ENCODE peak calls at places on chromosome X, in nine cellular contexts. One of them, this sample, is unnamed.
A peak's percentile ranks its signal among the peaks of the same experiment; 100 is the strongest.

GRCh38 chrX:109872021-109872730 is 130.7 kb upstream of the TMEM164 start:
- DNase-seq in activated naive CD8-positive, alpha-beta T cell treated with anti-CD3 and anti-CD28 coated beads for 36 hours: no peak
- DNase-seq in mucosa of descending colon: no peak
- DNase-seq in tibial nerve: no peak
- DNase-seq in activated T-helper 1 cell treated with Interleukin-2 at 50 U/mL for 16 hours: no peak
- DNase-seq in iPS-NIHi11: no peak
- DNase-seq in HFF-Myc: no peak
- DNase-seq in HL-60: no peak
- DNase-seq in gastrocnemius medialis: no peak
- DNase-seq in this sample: no peak

GRCh38 chrX:110045988-110046387 is 43.1 kb downstream of the TMEM164 start:
- DNase-seq in activated naive CD8-positive, alpha-beta T cell treated with anti-CD3 and anti-CD28 coated beads for 36 hours: no peak
- DNase-seq in mucosa of descending colon: no peak
- DNase-seq in tibial nerve: no peak
- DNase-seq in activated T-helper 1 cell treated with Interleukin-2 at 50 U/mL for 16 hours: no peak
- DNase-seq in iPS-NIHi11: no peak
- DNase-seq in HFF-Myc: no peak
- DNase-seq in HL-60: no peak
- DNase-seq in gastrocnemius medialis: no peak
- DNase-seq in this sample: no peak

GRCh38 chrX:37349131-37350033 is at the start of gene PRRG1:
- DNase-seq in activated naive CD8-positive, alpha-beta T cell treated with anti-CD3 and anti-CD28 coated beads for 36 hours: no peak
- DNase-seq in mucosa of descending colon: peak; percentile 72
- DNase-seq in tibial nerve: peak; percentile 43
- DNase-seq in activated T-helper 1 cell treated with Interleukin-2 at 50 U/mL for 16 hours: no peak
- DNase-seq in iPS-NIHi11: peak; percentile 72
- DNase-seq in HFF-Myc: no peak
- DNase-seq in HL-60: peak; percentile 36
- DNase-seq in gastrocnemius medialis: peak; percentile 65
- DNase-seq in this sample: no peak

GRCh38 chrX:57772637-57773036 is 92.6 kb upstream of the NLRP2B start:
- DNase-seq in activated naive CD8-positive, alpha-beta T cell treated with anti-CD3 and anti-CD28 coated beads for 36 hours: no peak
- DNase-seq in mucosa of descending colon: no peak
- DNase-seq in tibial nerve: no peak
- DNase-seq in activated T-helper 1 cell treated with Interleukin-2 at 50 U/mL for 16 hours: no peak
- DNase-seq in iPS-NIHi11: no peak
- DNase-seq in HFF-Myc: no peak
- DNase-seq in HL-60: no peak
- DNase-seq in gastrocnemius medialis: no peak
- DNase-seq in this sample: no peak

GRCh38 chrX:27008486-27008885 is 454.7 kb downstream of the PPP4R3C start:
- DNase-seq in activated naive CD8-positive, alpha-beta T cell treated with anti-CD3 and anti-CD28 coated beads for 36 hours: no peak
- DNase-seq in mucosa of descending colon: no peak
- DNase-seq in tibial nerve: no peak
- DNase-seq in activated T-helper 1 cell treated with Interleukin-2 at 50 U/mL for 16 hours: no peak
- DNase-seq in iPS-NIHi11: no peak
- DNase-seq in HFF-Myc: no peak
- DNase-seq in HL-60: no peak
- DNase-seq in gastrocnemius medialis: no peak
- DNase-seq in this sample: no peak

GRCh38 chrX:112814496-112814895 is 26.1 kb downstream of the AMOT start:
- DNase-seq in activated naive CD8-positive, alpha-beta T cell treated with anti-CD3 and anti-CD28 coated beads for 36 hours: no peak
- DNase-seq in mucosa of descending colon: no peak
- DNase-seq in tibial nerve: no peak
- DNase-seq in activated T-helper 1 cell treated with Interleukin-2 at 50 U/mL for 16 hours: no peak
- DNase-seq in iPS-NIHi11: no peak
- DNase-seq in HFF-Myc: no peak
- DNase-seq in HL-60: no peak
- DNase-seq in gastrocnemius medialis: no peak
- DNase-seq in this sample: no peak

GRCh38 chrX:108456971-108457477 is 17.4 kb downstream of the COL4A5 start:
- DNase-seq in activated naive CD8-positive, alpha-beta T cell treated with anti-CD3 and anti-CD28 coated beads for 36 hours: no peak
- DNase-seq in mucosa of descending colon: no peak
- DNase-seq in tibial nerve: no peak
- DNase-seq in activated T-helper 1 cell treated with Interleukin-2 at 50 U/mL for 16 hours: no peak
- DNase-seq in iPS-NIHi11: no peak
- DNase-seq in HFF-Myc: no peak
- DNase-seq in HL-60: no peak
- DNase-seq in gastrocnemius medialis: no peak
- DNase-seq in this sample: no peak

GRCh38 chrX:22800360-22800759 is 199.4 kb upstream of the DDX53 start:
- DNase-seq in activated naive CD8-positive, alpha-beta T cell treated with anti-CD3 and anti-CD28 coated beads for 36 hours: no peak
- DNase-seq in mucosa of descending colon: peak; percentile 9
- DNase-seq in tibial nerve: peak; percentile 4
- DNase-seq in activated T-helper 1 cell treated with Interleukin-2 at 50 U/mL for 16 hours: no peak
- DNase-seq in iPS-NIHi11: no peak
- DNase-seq in HFF-Myc: peak; percentile 50
- DNase-seq in HL-60: peak; percentile 66
- DNase-seq in gastrocnemius medialis: no peak
- DNase-seq in this sample: no peak

GRCh38 chrX:131262200-131262599 is 26.9 kb downstream of the IGSF1 start:
- DNase-seq in activated naive CD8-positive, alpha-beta T cell treated with anti-CD3 and anti-CD28 coated beads for 36 hours: no peak
- DNase-seq in mucosa of descending colon: no peak
- DNase-seq in tibial nerve: no peak
- DNase-seq in activated T-helper 1 cell treated with Interleukin-2 at 50 U/mL for 16 hours: no peak
- DNase-seq in iPS-NIHi11: no peak
- DNase-seq in HFF-Myc: no peak
- DNase-seq in HL-60: no peak
- DNase-seq in gastrocnemius medialis: no peak
- DNase-seq in this sample: no peak

GRCh38 chrX:132442674-132443073 is 46.2 kb downstream of the MBNL3 start:
- DNase-seq in activated naive CD8-positive, alpha-beta T cell treated with anti-CD3 and anti-CD28 coated beads for 36 hours: no peak
- DNase-seq in mucosa of descending colon: no peak
- DNase-seq in tibial nerve: peak; percentile 11
- DNase-seq in activated T-helper 1 cell treated with Interleukin-2 at 50 U/mL for 16 hours: no peak
- DNase-seq in iPS-NIHi11: no peak
- DNase-seq in HFF-Myc: no peak
- DNase-seq in HL-60: no peak
- DNase-seq in gastrocnemius medialis: peak; percentile 1
- DNase-seq in this sample: no peak

GRCh38 chrX:39070009-39070408 is 268.8 kb downstream of the MID1IP1 start:
- DNase-seq in activated naive CD8-positive, alpha-beta T cell treated with anti-CD3 and anti-CD28 coated beads for 36 hours: no peak
- DNase-seq in mucosa of descending colon: no peak
- DNase-seq in tibial nerve: no peak
- DNase-seq in activated T-helper 1 cell treated with Interleukin-2 at 50 U/mL for 16 hours: no peak
- DNase-seq in iPS-NIHi11: no peak
- DNase-seq in HFF-Myc: no peak
- DNase-seq in HL-60: no peak
- DNase-seq in gastrocnemius medialis: no peak
- DNase-seq in this sample: no peak

GRCh38 chrX:10110984-10111363 is 45.8 kb upstream of the CLCN4 start:
- DNase-seq in activated naive CD8-positive, alpha-beta T cell treated with anti-CD3 and anti-CD28 coated beads for 36 hours: peak; percentile 72
- DNase-seq in mucosa of descending colon: no peak
- DNase-seq in tibial nerve: no peak
- DNase-seq in activated T-helper 1 cell treated with Interleukin-2 at 50 U/mL for 16 hours: peak; percentile 33
- DNase-seq in iPS-NIHi11: no peak
- DNase-seq in HFF-Myc: no peak
- DNase-seq in HL-60: no peak
- DNase-seq in gastrocnemius medialis: no peak
- DNase-seq in this sample: peak; percentile 24

GRCh38 chrX:104411800-104412199 is 154.2 kb upstream of the IL1RAPL2 start:
- DNase-seq in activated naive CD8-positive, alpha-beta T cell treated with anti-CD3 and anti-CD28 coated beads for 36 hours: no peak
- DNase-seq in mucosa of descending colon: no peak
- DNase-seq in tibial nerve: no peak
- DNase-seq in activated T-helper 1 cell treated with Interleukin-2 at 50 U/mL for 16 hours: no peak
- DNase-seq in iPS-NIHi11: no peak
- DNase-seq in HFF-Myc: no peak
- DNase-seq in HL-60: no peak
- DNase-seq in gastrocnemius medialis: no peak
- DNase-seq in this sample: no peak

GRCh38 chrX:48179691-48180090 is 16.9 kb downstream of the SSX5 start:
- DNase-seq in activated naive CD8-positive, alpha-beta T cell treated with anti-CD3 and anti-CD28 coated beads for 36 hours: no peak
- DNase-seq in mucosa of descending colon: no peak
- DNase-seq in tibial nerve: no peak
- DNase-seq in activated T-helper 1 cell treated with Interleukin-2 at 50 U/mL for 16 hours: no peak
- DNase-seq in iPS-NIHi11: no peak
- DNase-seq in HFF-Myc: no peak
- DNase-seq in HL-60: no peak
- DNase-seq in gastrocnemius medialis: no peak
- DNase-seq in this sample: no peak

GRCh38 chrX:80174925-80175574 is 160.5 kb downstream of the TBX22 start:
- DNase-seq in activated naive CD8-positive, alpha-beta T cell treated with anti-CD3 and anti-CD28 coated beads for 36 hours: no peak
- DNase-seq in mucosa of descending colon: peak; percentile 8
- DNase-seq in tibial nerve: peak; percentile 5
- DNase-seq in activated T-helper 1 cell treated with Interleukin-2 at 50 U/mL for 16 hours: no peak
- DNase-seq in iPS-NIHi11: no peak
- DNase-seq in HFF-Myc: no peak
- DNase-seq in HL-60: no peak
- DNase-seq in gastrocnemius medialis: no peak
- DNase-seq in this sample: no peak

GRCh38 chrX:47218920-47219815 is 687 bp downstream of the CDK16 start:
- DNase-seq in activated naive CD8-positive, alpha-beta T cell treated with anti-CD3 and anti-CD28 coated beads for 36 hours: peak; percentile 56
- DNase-seq in mucosa of descending colon: peak; percentile 63
- DNase-seq in tibial nerve: no peak
- DNase-seq in activated T-helper 1 cell treated with Interleukin-2 at 50 U/mL for 16 hours: peak; percentile 32
- DNase-seq in iPS-NIHi11: peak; percentile 59
- DNase-seq in HFF-Myc: no peak
- DNase-seq in HL-60: no peak
- DNase-seq in gastrocnemius medialis: no peak
- DNase-seq in this sample: peak; percentile 26

GRCh38 chrX:10794203-10794630 is 173.8 kb upstream of the MID1 start:
- DNase-seq in activated naive CD8-positive, alpha-beta T cell treated with anti-CD3 and anti-CD28 coated beads for 36 hours: no peak
- DNase-seq in mucosa of descending colon: no peak
- DNase-seq in tibial nerve: no peak
- DNase-seq in activated T-helper 1 cell treated with Interleukin-2 at 50 U/mL for 16 hours: no peak
- DNase-seq in iPS-NIHi11: no peak
- DNase-seq in HFF-Myc: no peak
- DNase-seq in HL-60: no peak
- DNase-seq in gastrocnemius medialis: no peak
- DNase-seq in this sample: no peak

GRCh38 chrX:11665144-11666040 is at the start of gene ARHGAP6:
- DNase-seq in activated naive CD8-positive, alpha-beta T cell treated with anti-CD3 and anti-CD28 coated beads for 36 hours: no peak
- DNase-seq in mucosa of descending colon: peak; percentile 5
- DNase-seq in tibial nerve: no peak
- DNase-seq in activated T-helper 1 cell treated with Interleukin-2 at 50 U/mL for 16 hours: no peak
- DNase-seq in iPS-NIHi11: peak; percentile 55
- DNase-seq in HFF-Myc: no peak
- DNase-seq in HL-60: no peak
- DNase-seq in gastrocnemius medialis: peak; percentile 35
- DNase-seq in this sample: no peak

GRCh38 chrX:630007-630921 is at the start of gene SHOX:
- DNase-seq in activated naive CD8-positive, alpha-beta T cell treated with anti-CD3 and anti-CD28 coated beads for 36 hours: no peak
- DNase-seq in mucosa of descending colon: no peak
- DNase-seq in tibial nerve: no peak
- DNase-seq in activated T-helper 1 cell treated with Interleukin-2 at 50 U/mL for 16 hours: no peak
- DNase-seq in iPS-NIHi11: no peak
- DNase-seq in HFF-Myc: no peak
- DNase-seq in HL-60: no peak
- DNase-seq in gastrocnemius medialis: no peak
- DNase-seq in this sample: no peak

GRCh38 chrX:150364347-150365050 is 1.4 kb downstream of the MAMLD1 start:
- DNase-seq in activated naive CD8-positive, alpha-beta T cell treated with anti-CD3 and anti-CD28 coated beads for 36 hours: peak; percentile 14
- DNase-seq in mucosa of descending colon: peak; percentile 24
- DNase-seq in tibial nerve: peak; percentile 7
- DNase-seq in activated T-helper 1 cell treated with Interleukin-2 at 50 U/mL for 16 hours: no peak
- DNase-seq in iPS-NIHi11: peak; percentile 10
- DNase-seq in HFF-Myc: no peak
- DNase-seq in HL-60: no peak
- DNase-seq in gastrocnemius medialis: no peak
- DNase-seq in this sample: no peak

GRCh38 chrX:11016728-11017127 is 94.4 kb upstream of the HCCS start:
- DNase-seq in activated naive CD8-positive, alpha-beta T cell treated with anti-CD3 and anti-CD28 coated beads for 36 hours: no peak
- DNase-seq in mucosa of descending colon: no peak
- DNase-seq in tibial nerve: no peak
- DNase-seq in activated T-helper 1 cell treated with Interleukin-2 at 50 U/mL for 16 hours: no peak
- DNase-seq in iPS-NIHi11: no peak
- DNase-seq in HFF-Myc: no peak
- DNase-seq in HL-60: no peak
- DNase-seq in gastrocnemius medialis: no peak
- DNase-seq in this sample: no peak

GRCh38 chrX:9464435-9465371 is at the start of gene TBL1X:
- DNase-seq in activated naive CD8-positive, alpha-beta T cell treated with anti-CD3 and anti-CD28 coated beads for 36 hours: peak; percentile 68
- DNase-seq in mucosa of descending colon: peak; percentile 43
- DNase-seq in tibial nerve: peak; percentile 8
- DNase-seq in activated T-helper 1 cell treated with Interleukin-2 at 50 U/mL for 16 hours: peak; percentile 43
- DNase-seq in iPS-NIHi11: peak; percentile 36
- DNase-seq in HFF-Myc: no peak
- DNase-seq in HL-60: no peak
- DNase-seq in gastrocnemius medialis: peak; percentile 37
- DNase-seq in this sample: peak; percentile 39

GRCh38 chrX:14362731-14363130 is 166.6 kb upstream of the GLRA2 start:
- DNase-seq in activated naive CD8-positive, alpha-beta T cell treated with anti-CD3 and anti-CD28 coated beads for 36 hours: no peak
- DNase-seq in mucosa of descending colon: no peak
- DNase-seq in tibial nerve: no peak
- DNase-seq in activated T-helper 1 cell treated with Interleukin-2 at 50 U/mL for 16 hours: no peak
- DNase-seq in iPS-NIHi11: no peak
- DNase-seq in HFF-Myc: no peak
- DNase-seq in HL-60: no peak
- DNase-seq in gastrocnemius medialis: no peak
- DNase-seq in this sample: no peak

GRCh38 chrX:68851082-68851481 is 22.3 kb downstream of the EFNB1 start:
- DNase-seq in activated naive CD8-positive, alpha-beta T cell treated with anti-CD3 and anti-CD28 coated beads for 36 hours: no peak
- DNase-seq in mucosa of descending colon: no peak
- DNase-seq in tibial nerve: no peak
- DNase-seq in activated T-helper 1 cell treated with Interleukin-2 at 50 U/mL for 16 hours: no peak
- DNase-seq in iPS-NIHi11: no peak
- DNase-seq in HFF-Myc: no peak
- DNase-seq in HL-60: no peak
- DNase-seq in gastrocnemius medialis: no peak
- DNase-seq in this sample: no peak

This sample was measured in CD4-positive, alpha-beta T cell.